ENCODE peak calls at places on chromosomes 12 and 14, in four cellular contexts. Z is mesendoderm, C is DND-41, G is lower lobe of right lung. O is an unnamed sample. For H3K4me1, the result is how much of the 10 kb centered on the place peaks cover.

GRCh38 chr12:102811125-102811737 is 105.8 kb downstream of the PAH start:
- DNase-seq in Z (peak), C (peak), G (no peak), O (peak)

GRCh38 chr14:105532735-105533141 is 6.4 kb downstream of the TMEM121 start:
- DNase-seq in Z (no peak), C (no peak), G (no peak), O (no peak)

GRCh38 chr12:94041833-94042232 is 106.5 kb upstream of the PLXNC1 start:
- DNase-seq in Z (peak), C (no peak), G (no peak), O (no peak)

GRCh38 chr14:53462931-53463778 is 310.0 kb upstream of the DDHD1 start:
- DNase-seq in Z (peak), C (no peak), G (peak), O (no peak)

GRCh38 chr14:102195446-102195845 is 55.7 kb downstream of the WDR20 start:
- DNase-seq in Z (no peak), C (no peak), G (no peak), O (no peak)

GRCh38 chr14:70170976-70171375 is 17.8 kb downstream of the SLC8A3 start:
- DNase-seq in Z (no peak), C (no peak), G (no peak), O (no peak)

GRCh38 chr14:25050494-25051170 is 685 bp upstream of the STXBP6 start:
- DNase-seq in Z (peak), C (no peak), G (no peak), O (no peak)

GRCh38 chr12:52007158-52007921 is 594 bp downstream of the TAMALIN start:
- DNase-seq in Z (no peak), C (peak), G (peak), O (peak)

GRCh38 chr12:98498635-98499034 is 16.8 kb upstream of the TMPO start:
- DNase-seq in Z (no peak), C (no peak), G (no peak), O (no peak)

GRCh38 chr14:90274808-90275454 is 18.6 kb downstream of the PSMC1 start:
- DNase-seq in Z (no peak), C (no peak), G (no peak), O (no peak)

GRCh38 chr12:93514853-93515252 is 47.5 kb downstream of the MRPL42 start:
- DNase-seq in Z (no peak), C (no peak), G (no peak), O (no peak)

GRCh38 chr14:104639889-104640548 is 35.4 kb upstream of the TMEM179 start:
- DNase-seq in Z (peak), C (peak), G (peak), O (no peak)

GRCh38 chr12:109458771-109459208 is 18.3 kb downstream of the KCTD10 start:
- DNase-seq in Z (peak), C (no peak), G (no peak), O (peak)

GRCh38 chr12:109455706-109456105 is 21.4 kb downstream of the KCTD10 start:
- DNase-seq in Z (no peak), C (no peak), G (no peak), O (no peak)

GRCh38 chr12:109460538-109460937 is 16.6 kb downstream of the KCTD10 start:
- DNase-seq in Z (no peak), C (no peak), G (peak), O (no peak)

GRCh38 chr12:109459247-109459646 is 17.9 kb downstream of the KCTD10 start:
- DNase-seq in Z (no peak), C (no peak), G (no peak), O (no peak)

GRCh38 chr12:109458086-109458485 is 19.0 kb downstream of the KCTD10 start:
- DNase-seq in Z (no peak), C (no peak), G (no peak), O (no peak)
- H3K4me1 ChIP-seq in Z (under half), C (under half), G (half or more), O (under half)

DNA sequence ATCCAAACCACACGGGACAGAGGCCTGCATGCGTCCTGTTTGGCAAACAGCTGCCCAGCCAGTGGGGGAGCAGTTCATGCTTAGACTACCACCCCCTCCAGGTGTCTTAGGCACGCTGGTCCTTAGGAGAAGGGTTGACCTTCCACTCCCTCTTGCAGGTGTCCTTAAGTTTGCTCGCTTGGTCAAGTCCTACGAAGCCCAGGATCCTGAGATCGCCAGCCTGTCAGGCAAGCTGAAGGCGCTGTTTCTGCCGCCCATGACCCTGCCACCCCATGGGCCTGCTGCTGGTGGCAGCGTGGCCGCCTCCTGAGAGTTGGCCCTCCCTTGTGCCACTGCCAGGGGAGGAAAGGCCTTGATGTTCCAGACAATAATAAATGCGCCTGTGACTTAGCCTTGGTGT is 1.8 kb downstream of the C12orf57 start:
- DNase-seq in Z (peak), C (no peak), G (peak), O (no peak)
- H3K4me3 ChIP-seq in Z (no peak), C (peak), G (peak), O (peak)

DNA sequence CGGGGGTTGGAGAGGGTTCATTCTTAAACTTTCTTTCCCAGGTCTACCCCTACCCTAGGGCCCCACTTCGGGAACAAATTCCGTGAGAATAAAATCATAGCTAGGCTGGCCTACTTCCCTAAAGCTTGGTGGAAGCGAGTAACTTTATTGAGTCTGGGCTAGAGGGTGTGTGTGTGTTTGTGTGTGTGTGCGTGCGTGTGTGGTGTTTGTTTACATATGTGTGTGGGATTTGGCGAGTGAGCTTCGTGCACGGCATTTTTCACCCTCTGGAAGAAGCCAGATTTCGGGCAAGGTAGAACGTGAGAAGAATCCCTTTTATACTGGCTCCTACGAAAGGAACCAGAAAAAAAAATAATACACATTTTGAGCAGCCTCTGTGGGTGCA is 7.5 kb upstream of the LHX5 start:
- DNase-seq in Z (no peak), C (no peak), G (no peak), O (no peak)
- H3K4me1 ChIP-seq in Z (under half), C (under half), G (under half), O (under half)

GRCh38 chr12:57743769-57744168 is 1.1 kb upstream of the TSPAN31 start:
- DNase-seq in Z (no peak), C (no peak), G (no peak), O (no peak)
- H3K4me3 ChIP-seq in Z (no peak), C (peak), G (peak), O (peak)

GRCh38 chr12:16670456-16671050 is 64.6 kb upstream of the LMO3 start:
- DNase-seq in Z (no peak), C (no peak), G (no peak), O (no peak)

GRCh38 chr12:16669756-16670155 is 63.8 kb upstream of the LMO3 start:
- DNase-seq in Z (no peak), C (no peak), G (no peak), O (no peak)

GRCh38 chr12:16675438-16675837 is 69.5 kb upstream of the LMO3 start:
- DNase-seq in Z (no peak), C (no peak), G (no peak), O (no peak)

DNA sequence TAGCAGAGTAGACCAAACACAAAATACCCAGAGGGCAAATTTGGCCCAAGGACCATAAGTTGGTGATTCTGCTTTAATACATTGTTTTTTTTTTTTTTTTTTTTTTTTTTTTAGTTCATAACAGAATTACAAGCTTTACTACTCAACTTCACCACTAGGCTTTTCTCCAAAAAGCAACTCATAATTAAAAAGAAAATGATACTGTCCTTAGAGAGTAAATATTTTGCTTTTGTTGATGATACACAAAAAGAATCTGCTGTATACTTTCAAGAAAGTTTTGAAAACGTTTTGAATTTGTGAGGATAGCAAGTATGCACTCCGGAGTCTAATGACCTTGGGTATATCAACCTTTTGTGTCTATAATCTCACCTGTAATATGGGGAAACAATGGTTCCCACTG is 68.9 kb upstream of the LMO3 start:
- DNase-seq in Z (no peak), C (no peak), G (no peak), O (no peak)
- H3K4me1 ChIP-seq in Z (under half), C (under half), G (under half), O (under half)

GRCh38 chr12:1502856-1503255 is 91.5 kb downstream of the FBXL14 start:
- DNase-seq in Z (no peak), C (no peak), G (no peak), O (no peak)
- H3K4me3 ChIP-seq in Z (no peak), C (no peak), G (no peak), O (no peak)

GRCh38 chr12:26114720-26115406 is 10.0 kb downstream of the BHLHE41 start:
- DNase-seq in Z (no peak), C (no peak), G (no peak), O (no peak)

GRCh38 chr12:26117321-26117720 is 7.5 kb downstream of the BHLHE41 start:
- DNase-seq in Z (peak), C (no peak), G (no peak), O (no peak)

GRCh38 chr12:26119391-26119981 is 5.4 kb downstream of the BHLHE41 start:
- DNase-seq in Z (peak), C (no peak), G (no peak), O (no peak)

GRCh38 chr12:26118356-26118755 is 6.5 kb downstream of the BHLHE41 start:
- DNase-seq in Z (no peak), C (no peak), G (no peak), O (no peak)

GRCh38 chr12:26116829-26117228 is 8.0 kb downstream of the BHLHE41 start:
- DNase-seq in Z (peak), C (no peak), G (no peak), O (no peak)
- H3K4me1 ChIP-seq in Z (under half), C (under half), G (under half), O (under half)

GRCh38 chr12:75960086-75960910 is 71.3 kb downstream of the PHLDA1 start:
- DNase-seq in Z (peak), C (peak), G (no peak), O (no peak)
- H3K4me3 ChIP-seq in Z (no peak), C (no peak), G (no peak), O (peak)

O was measured in CD4-positive, CD25-positive, alpha-beta regulatory T cell.